ENCODE peak calls at places on chromosomes 6 and 20, in five cellular contexts. U is K562; W is CD4-positive, alpha-beta T cell; R is cardiac muscle cell; E is IMR-90. T is an unnamed sample.
A peak's percentile ranks its signal among the peaks of the same experiment; 100 is the strongest.

GRCh38 chr6:122025104-122025503 is 374.3 kb upstream of the HSF2 start:
- DNase-seq in U (no peak), W (no peak), R (no peak), E (no peak), T (no peak)

GRCh38 chr6:7108196-7108963 is 619 bp downstream of the RREB1 start:
- DNase-seq in U (peak; percentile 64), W (peak; percentile 40), R (peak; percentile 69), E (peak; percentile 49), T (peak; percentile 47)

GRCh38 chr6:35024601-35025054 is 116.5 kb downstream of the TCP11 start:
- DNase-seq in U (peak; percentile 60), W (no peak), R (peak; percentile 52), E (peak; percentile 45), T (peak; percentile 43)

GRCh38 chr20:46872315-46873211 is 22.1 kb upstream of the EYA2 start:
- DNase-seq in U (peak; percentile 27), W (no peak), R (peak; percentile 41), E (peak; percentile 72), T (no peak)

GRCh38 chr20:22374678-22375590 is 209.4 kb downstream of the FOXA2 start:
- DNase-seq in U (no peak), W (no peak), R (peak; percentile 27), E (no peak), T (no peak)

GRCh38 chr6:15088904-15089568 is 156.8 kb upstream of the JARID2 start:
- DNase-seq in U (peak; percentile 72), W (no peak), R (no peak), E (no peak), T (peak; percentile 49)

GRCh38 chr6:35955071-35955470 is 34.2 kb upstream of the SRPK1 start:
- DNase-seq in U (no peak), W (no peak), R (no peak), E (peak; percentile 64), T (no peak)

GRCh38 chr6:108526739-108527174 is 34.0 kb upstream of the FOXO3 start:
- DNase-seq in U (peak; percentile 46), W (no peak), R (peak; percentile 69), E (peak; percentile 62), T (no peak)

GRCh38 chr20:24872291-24873014 is 76.6 kb upstream of the CST7 start:
- DNase-seq in U (no peak), W (no peak), R (no peak), E (no peak), T (peak; percentile 84)

GRCh38 chr6:45072014-45072413 is 256.1 kb upstream of the RUNX2 start:
- DNase-seq in U (no peak), W (no peak), R (peak; percentile 78), E (no peak), T (no peak)

GRCh38 chr6:127606131-127606562 is 29.2 kb downstream of the C6orf58 start:
- DNase-seq in U (no peak), W (no peak), R (peak; percentile 50), E (peak; percentile 31), T (peak; percentile 44)

GRCh38 chr20:57397693-57398108 is 6.5 kb downstream of the RBM38 start:
- DNase-seq in U (no peak), W (peak; percentile 74), R (no peak), E (no peak), T (no peak)

GRCh38 chr6:150029749-150030148 is 4.4 kb upstream of the RAET1L start:
- DNase-seq in U (no peak), W (no peak), R (no peak), E (no peak), T (no peak)

GRCh38 chr6:142550310-142550709 is 248.5 kb downstream of the ADGRG6 start:
- DNase-seq in U (no peak), W (no peak), R (no peak), E (no peak), T (no peak)

GRCh38 chr6:37699138-37699766 is 1.6 kb upstream of the MDGA1 start:
- DNase-seq in U (no peak), W (peak; percentile 88), R (no peak), E (no peak), T (no peak)

GRCh38 chr6:138523347-138524210 is 24.3 kb upstream of the NHSL1 start:
- DNase-seq in U (no peak), W (no peak), R (no peak), E (peak; percentile 18), T (no peak)

GRCh38 chr20:651713-652610 is 1.0 kb downstream of the SRXN1 start:
- DNase-seq in U (peak; percentile 28), W (no peak), R (no peak), E (no peak), T (no peak)

GRCh38 chr6:154606457-154606856 is 96.0 kb upstream of the CNKSR3 start:
- DNase-seq in U (no peak), W (peak; percentile 63), R (peak; percentile 3), E (no peak), T (no peak)

GRCh38 chr6:30507849-30508843 is 18.8 kb downstream of the HLA-E start:
- DNase-seq in U (no peak), W (no peak), R (no peak), E (no peak), T (no peak)

GRCh38 chr6:154824076-154824475 is 90.9 kb downstream of the SCAF8 start:
- DNase-seq in U (no peak), W (no peak), R (peak; percentile 40), E (no peak), T (no peak)

GRCh38 chr20:10313215-10313614 is 94.6 kb downstream of the SNAP25 start:
- DNase-seq in U (no peak), W (no peak), R (peak; percentile 67), E (no peak), T (no peak)

GRCh38 chr6:90284236-90284744 is 12.4 kb downstream of the BACH2 start:
- DNase-seq in U (peak; percentile 29), W (peak; percentile 18), R (peak; percentile 90), E (peak; percentile 95), T (no peak)

GRCh38 chr6:29865648-29866047 is 38.0 kb downstream of the HLA-G start:
- DNase-seq in U (no peak), W (no peak), R (no peak), E (no peak), T (no peak)

GRCh38 chr6:34671801-34672656 is 24.5 kb downstream of the ILRUN start:
- DNase-seq in U (peak; percentile 84), W (peak; percentile 75), R (peak; percentile 39), E (peak; percentile 55), T (no peak)

GRCh38 chr6:148502083-148502772 is 159.6 kb downstream of the SASH1 start:
- DNase-seq in U (no peak), W (no peak), R (peak; percentile 71), E (peak; percentile 28), T (no peak)

GRCh38 chr6:109920911-109921310 is 57.2 kb upstream of the GPR6 start:
- DNase-seq in U (no peak), W (no peak), R (no peak), E (no peak), T (no peak)

GRCh38 chr6:135522975-135523692 is 25.6 kb upstream of the AHI1 start:
- DNase-seq in U (no peak), W (no peak), R (peak; percentile 76), E (peak; percentile 87), T (no peak)

GRCh38 chr6:136535017-136535416 is 15.2 kb downstream of the MAP7 start:
- DNase-seq in U (no peak), W (no peak), R (no peak), E (no peak), T (no peak)

GRCh38 chr20:58602124-58602523 is 49.0 kb upstream of the STX16 start:
- DNase-seq in U (no peak), W (no peak), R (no peak), E (no peak), T (no peak)
- H3K27me3 ChIP-seq in U (peaks cover 48% of the 10 kb centered on the region), W (no peaks in the 10 kb centered on the region), R (no peaks in the 10 kb centered on the region), E (no peaks in the 10 kb centered on the region), T (peaks cover 5% of the 10 kb centered on the region)

GRCh38 chr6:98775205-98775604 is 59.2 kb upstream of the POU3F2 start:
- DNase-seq in U (no peak), W (no peak), R (no peak), E (no peak), T (no peak)
- TF ChIP-seq CTCF in U (no peak), W (no peak), R (no peak), E (no peak), T (no peak)

DNA sequence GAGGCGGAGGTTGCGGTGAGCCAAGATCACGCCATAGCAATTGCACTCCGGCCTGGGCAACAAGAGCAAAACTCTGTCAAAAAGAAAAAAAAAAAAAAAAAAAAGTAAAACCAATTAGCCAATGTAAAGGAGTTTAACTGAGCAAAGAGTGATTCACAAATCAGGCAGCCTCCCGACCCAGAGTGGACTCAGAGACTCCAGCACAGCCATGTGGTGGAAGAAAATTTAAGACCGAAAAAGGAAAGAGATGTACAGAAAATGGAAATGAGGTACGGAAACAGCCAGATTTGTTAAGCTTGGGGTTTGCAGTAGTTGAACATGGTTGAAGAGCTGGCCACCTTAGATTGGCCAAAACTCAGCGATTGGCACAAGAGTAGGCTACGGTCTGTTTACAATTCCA is 51.4 kb downstream of the ERMARD start:
- DNase-seq in U (no peak), W (no peak), R (no peak), E (peak; percentile 22), T (no peak)
- H3K27me3 ChIP-seq in U (peaks cover 43% of the 10 kb centered on the region), W (peaks cover 14% of the 10 kb centered on the region), R (no peaks in the 10 kb centered on the region), E (peaks cover 31% of the 10 kb centered on the region), T (no peaks in the 10 kb centered on the region)

GRCh38 chr6:33410711-33411631 is at the start of gene PHF1:
- DNase-seq in U (peak; percentile 92), W (peak; percentile 79), R (peak; percentile 91), E (peak; percentile 80), T (no peak)
- TF ChIP-seq CTCF in U (peak; percentile 40), W (no peak), R (no peak), E (no peak), T (no peak)

DNA sequence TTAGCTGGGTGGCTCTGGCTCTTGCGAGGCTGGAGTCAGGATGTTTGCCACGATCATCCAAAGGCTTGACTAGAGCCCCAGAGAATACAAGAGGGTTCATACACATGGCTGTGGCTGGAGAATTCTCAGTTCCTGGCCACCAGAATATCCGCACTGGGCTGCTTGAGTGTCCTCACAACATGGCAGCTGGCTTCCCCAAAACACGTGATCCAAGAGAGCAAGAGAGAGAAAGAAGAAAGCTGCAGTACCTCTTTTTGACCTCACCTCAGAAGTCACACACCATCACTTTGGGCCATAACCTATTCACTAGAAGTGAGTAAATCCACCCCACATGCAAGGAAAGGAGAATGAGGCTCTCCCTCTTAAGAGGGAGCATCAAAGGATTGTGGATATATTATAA is 21.5 kb upstream of the BPIFB1 start:
- DNase-seq in U (no peak), W (no peak), R (no peak), E (no peak), T (no peak)
- H3K27me3 ChIP-seq in U (no peaks in the 10 kb centered on the region), W (peaks cover 9% of the 10 kb centered on the region), R (peaks cover 5% of the 10 kb centered on the region), E (peaks cover 3% of the 10 kb centered on the region), T (no peaks in the 10 kb centered on the region)

GRCh38 chr6:133362813-133363212 is 121.7 kb downstream of the EYA4 start:
- DNase-seq in U (no peak), W (no peak), R (no peak), E (no peak), T (no peak)

GRCh38 chr6:133369755-133370154 is 128.6 kb downstream of the EYA4 start:
- DNase-seq in U (no peak), W (no peak), R (no peak), E (no peak), T (no peak)

GRCh38 chr6:133368664-133369063 is 127.5 kb downstream of the EYA4 start:
- DNase-seq in U (no peak), W (no peak), R (no peak), E (peak; percentile 10), T (peak; percentile 67)
- TF ChIP-seq CTCF in U (no peak), W (no peak), R (no peak), E (no peak), T (peak; percentile 63)

T was measured in BE2C.